ENCODE peak calls at places on chromosomes 5 and 9, in seven cellular contexts. One of them, this sample, is unnamed.
A peak's percentile ranks its signal among the peaks of the same experiment; 100 is the strongest.

GRCh38 chr5:136382791-136383190 is 17.4 kb upstream of the TRPC7 start:
- DNase-seq in EH: no peak
- DNase-seq in C1 segment of cervical spinal cord: no peak
- DNase-seq in fibroblast of pulmonary artery: no peak
- DNase-seq in GM23248: no peak
- DNase-seq in H54: no peak
- DNase-seq in NCI-H2171: no peak
- DNase-seq in this sample: no peak

GRCh38 chr9:97594414-97594921 is 38.7 kb downstream of the TSTD2 start:
- DNase-seq in H54: no peak
- DNase-seq in EH: no peak
- DNase-seq in GM23248: no peak
- DNase-seq in NCI-H2171: peak; percentile 84
- DNase-seq in C1 segment of cervical spinal cord: peak; percentile 99
- DNase-seq in fibroblast of pulmonary artery: no peak
- DNase-seq in this sample: no peak

GRCh38 chr9:33051149-33051548 is 25.3 kb downstream of the SMU1 start:
- DNase-seq in NCI-H2171: no peak
- DNase-seq in H54: no peak
- DNase-seq in fibroblast of pulmonary artery: no peak
- DNase-seq in C1 segment of cervical spinal cord: no peak
- DNase-seq in GM23248: no peak
- DNase-seq in EH: no peak
- DNase-seq in this sample: no peak

GRCh38 chr5:84384604-84385575 is at the start of gene EDIL3:
- DNase-seq in EH: no peak
- DNase-seq in fibroblast of pulmonary artery: peak; percentile 60
- DNase-seq in NCI-H2171: no peak
- DNase-seq in H54: peak; percentile 17
- DNase-seq in GM23248: peak; percentile 56
- DNase-seq in C1 segment of cervical spinal cord: peak; percentile 53
- DNase-seq in this sample: peak; percentile 68

GRCh38 chr5:98827161-98827560 is 53.7 kb downstream of the RGMB start:
- DNase-seq in fibroblast of pulmonary artery: peak; percentile 73
- DNase-seq in NCI-H2171: peak; percentile 7
- DNase-seq in C1 segment of cervical spinal cord: no peak
- DNase-seq in GM23248: peak; percentile 65
- DNase-seq in H54: no peak
- DNase-seq in EH: peak; percentile 62
- DNase-seq in this sample: no peak

GRCh38 chr5:68021185-68021584 is 194.4 kb upstream of the PIK3R1 start:
- DNase-seq in NCI-H2171: no peak
- DNase-seq in fibroblast of pulmonary artery: no peak
- DNase-seq in H54: no peak
- DNase-seq in C1 segment of cervical spinal cord: no peak
- DNase-seq in EH: no peak
- DNase-seq in GM23248: no peak
- DNase-seq in this sample: no peak

GRCh38 chr9:21995652-21996275 is 1.2 kb downstream of the CDKN2B-AS1 start:
- DNase-seq in EH: peak; percentile 65
- DNase-seq in H54: no peak
- DNase-seq in NCI-H2171: no peak
- DNase-seq in GM23248: peak; percentile 84
- DNase-seq in fibroblast of pulmonary artery: peak; percentile 64
- DNase-seq in C1 segment of cervical spinal cord: no peak
- DNase-seq in this sample: peak; percentile 66

GRCh38 chr5:34450338-34450737 is 205.8 kb upstream of the RAI14 start:
- DNase-seq in EH: no peak
- DNase-seq in NCI-H2171: no peak
- DNase-seq in H54: no peak
- DNase-seq in C1 segment of cervical spinal cord: no peak
- DNase-seq in GM23248: no peak
- DNase-seq in fibroblast of pulmonary artery: no peak
- DNase-seq in this sample: no peak

GRCh38 chr5:156396063-156396829 is 69.3 kb downstream of the SGCD start:
- DNase-seq in C1 segment of cervical spinal cord: no peak
- DNase-seq in fibroblast of pulmonary artery: peak; percentile 59
- DNase-seq in GM23248: peak; percentile 75
- DNase-seq in H54: no peak
- DNase-seq in EH: peak; percentile 54
- DNase-seq in NCI-H2171: no peak
- DNase-seq in this sample: no peak

GRCh38 chr9:72696481-72696880 is 175.1 kb downstream of the TMC1 start:
- DNase-seq in GM23248: no peak
- DNase-seq in C1 segment of cervical spinal cord: no peak
- DNase-seq in NCI-H2171: no peak
- DNase-seq in EH: no peak
- DNase-seq in H54: no peak
- DNase-seq in fibroblast of pulmonary artery: no peak
- DNase-seq in this sample: no peak

GRCh38 chr5:57598756-57599155 is 116.1 kb upstream of the ACTBL2 start:
- DNase-seq in fibroblast of pulmonary artery: peak; percentile 60
- DNase-seq in C1 segment of cervical spinal cord: no peak
- DNase-seq in GM23248: peak; percentile 88
- DNase-seq in NCI-H2171: no peak
- DNase-seq in H54: peak; percentile 69
- DNase-seq in EH: peak; percentile 29
- DNase-seq in this sample: no peak

GRCh38 chr9:133252301-133252776 is 22.7 kb downstream of the ABO start:
- DNase-seq in GM23248: no peak
- DNase-seq in NCI-H2171: no peak
- DNase-seq in fibroblast of pulmonary artery: no peak
- DNase-seq in H54: no peak
- DNase-seq in EH: no peak
- DNase-seq in C1 segment of cervical spinal cord: no peak
- DNase-seq in this sample: no peak

GRCh38 chr5:5793560-5793959 is 371.1 kb downstream of the ICE1 start:
- DNase-seq in C1 segment of cervical spinal cord: no peak
- DNase-seq in EH: no peak
- DNase-seq in H54: no peak
- DNase-seq in fibroblast of pulmonary artery: no peak
- DNase-seq in GM23248: no peak
- DNase-seq in NCI-H2171: no peak
- DNase-seq in this sample: no peak

GRCh38 chr5:54761213-54761701 is 224.1 kb downstream of the ESM1 start:
- DNase-seq in EH: peak; percentile 99
- DNase-seq in H54: no peak
- DNase-seq in GM23248: peak; percentile 92
- DNase-seq in fibroblast of pulmonary artery: peak; percentile 97
- DNase-seq in NCI-H2171: no peak
- DNase-seq in C1 segment of cervical spinal cord: peak; percentile 75
- DNase-seq in this sample: peak; percentile 81

GRCh38 chr5:39760385-39761198 is 335.8 kb upstream of the DAB2 start:
- DNase-seq in EH: peak; percentile 98
- DNase-seq in H54: peak; percentile 17
- DNase-seq in NCI-H2171: no peak
- DNase-seq in C1 segment of cervical spinal cord: no peak
- DNase-seq in fibroblast of pulmonary artery: peak; percentile 99
- DNase-seq in GM23248: peak; percentile 94
- DNase-seq in this sample: peak; percentile 68

GRCh38 chr5:65480306-65480865 is 1.3 kb downstream of the ADAMTS6 start:
- DNase-seq in C1 segment of cervical spinal cord: no peak
- DNase-seq in EH: peak; percentile 89
- DNase-seq in GM23248: peak; percentile 84
- DNase-seq in NCI-H2171: no peak
- DNase-seq in fibroblast of pulmonary artery: peak; percentile 92
- DNase-seq in H54: no peak
- DNase-seq in this sample: peak; percentile 93

GRCh38 chr5:141524604-141525597 is 36.0 kb downstream of the PCDHGC5 start:
- DNase-seq in EH: peak; percentile 97
- DNase-seq in H54: peak; percentile 83
- DNase-seq in GM23248: peak; percentile 100
- DNase-seq in C1 segment of cervical spinal cord: peak; percentile 97
- DNase-seq in fibroblast of pulmonary artery: peak; percentile 98
- DNase-seq in NCI-H2171: peak; percentile 88
- DNase-seq in this sample: peak; percentile 85